ENCODE peak calls at places on chromosomes 7 and 10, in six cellular contexts. E is Caco-2, X is GM23338, K is AG04450, H is osteocyte, Q is spleen. J is an unnamed sample.

GRCh38 chr10:99394761-99395386 is 35.5 kb downstream of the GOT1 start:
- DNase-seq in Q (no peak), E (no peak), K (no peak), X (peak), H (no peak), J (no peak)

GRCh38 chr10:131997366-131998049 is 15.8 kb upstream of the BNIP3 start:
- DNase-seq in E (peak), X (peak), Q (peak), H (no peak), K (peak), J (peak)

GRCh38 chr10:54262726-54263125 is 538.3 kb downstream of the PCDH15 start:
- DNase-seq in E (no peak), H (no peak), K (no peak), Q (no peak), X (no peak), J (no peak)

GRCh38 chr7:157439761-157440160 is 103.0 kb downstream of the DNAJB6 start:
- DNase-seq in K (no peak), E (no peak), X (no peak), H (peak), Q (peak), J (no peak)

GRCh38 chr10:110730345-110731055 is 86.4 kb downstream of the RBM20 start:
- DNase-seq in Q (no peak), E (no peak), K (no peak), X (no peak), H (no peak), J (no peak)

GRCh38 chr7:151390594-151391357 is 19.1 kb downstream of the WDR86 start:
- DNase-seq in E (no peak), X (peak), Q (peak), K (no peak), H (no peak), J (no peak)

GRCh38 chr7:150803161-150803860 is 2.7 kb downstream of the TMEM176A start:
- DNase-seq in K (no peak), Q (no peak), H (no peak), X (no peak), E (no peak), J (no peak)

GRCh38 chr7:7247658-7248057 is 65.3 kb downstream of the C1GALT1 start:
- DNase-seq in X (no peak), Q (no peak), H (no peak), K (no peak), E (no peak), J (no peak)

GRCh38 chr7:50261593-50261992 is 42.9 kb upstream of the IKZF1 start:
- DNase-seq in Q (no peak), E (no peak), H (no peak), K (no peak), X (no peak), J (no peak)

GRCh38 chr10:92714872-92715271 is 25.1 kb downstream of the HHEX start:
- DNase-seq in X (no peak), H (peak), K (no peak), E (no peak), Q (no peak), J (no peak)

GRCh38 chr7:143979999-143980398 is 20.1 kb upstream of the OR6B1 start:
- DNase-seq in X (no peak), E (no peak), K (no peak), Q (no peak), H (no peak), J (no peak)

GRCh38 chr7:127550247-127550646 is 35.1 kb downstream of the GCC1 start:
- DNase-seq in X (peak), H (no peak), Q (no peak), K (no peak), E (no peak), J (no peak)
- TF ChIP-seq CTCF in X (peak), H (peak), Q (no peak), K (peak), E (peak), J (no peak)

DNA sequence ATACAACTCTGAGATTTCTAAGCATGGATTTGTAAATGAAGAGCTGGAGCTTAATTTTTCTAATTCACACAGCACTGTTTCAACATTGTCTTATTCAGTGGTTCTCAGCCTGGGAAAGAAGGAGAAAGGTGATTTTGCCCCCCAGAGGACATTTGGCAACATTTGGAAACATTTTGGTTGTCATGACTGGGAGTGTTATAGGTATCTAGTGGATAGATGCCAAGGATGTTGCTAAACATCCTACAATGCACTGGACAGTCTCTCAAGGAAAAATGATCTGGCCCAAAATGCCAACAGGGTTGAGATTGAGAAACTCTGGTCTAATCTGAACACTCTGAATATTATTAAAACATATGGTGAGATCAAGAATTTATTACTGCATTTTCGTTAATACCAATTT is 3.8 kb upstream of the CAV2 start:
- DNase-seq in Q (no peak), E (no peak), K (no peak), X (no peak), H (no peak), J (no peak)
- TF ChIP-seq CTCF in Q (no peak), E (no peak), K (no peak), X (peak), H (no peak), J (no peak)

DNA sequence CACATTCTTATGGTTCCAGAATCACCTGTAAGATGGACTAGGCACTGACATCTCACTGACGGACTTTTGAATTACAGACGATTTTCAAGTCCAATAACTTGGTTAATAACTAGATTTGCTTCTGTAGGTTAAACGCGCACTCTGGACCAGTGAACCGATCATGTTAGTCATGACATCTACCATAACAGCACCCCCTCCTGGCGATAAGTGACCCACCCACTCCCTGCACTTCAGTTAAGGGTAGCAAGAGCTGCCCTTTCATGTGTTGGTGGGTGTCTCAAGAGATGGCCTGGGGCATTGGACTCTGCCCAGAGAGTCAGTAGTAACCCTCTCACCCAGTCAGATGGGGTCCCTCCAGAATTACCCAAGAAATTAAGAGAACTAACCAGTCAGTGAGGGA is 12.9 kb downstream of the GRM8 start:
- DNase-seq in Q (no peak), X (peak), H (no peak), E (peak), K (no peak), J (no peak)
- TF ChIP-seq CTCF in Q (no peak), X (peak), H (no peak), E (peak), K (no peak), J (no peak)

DNA sequence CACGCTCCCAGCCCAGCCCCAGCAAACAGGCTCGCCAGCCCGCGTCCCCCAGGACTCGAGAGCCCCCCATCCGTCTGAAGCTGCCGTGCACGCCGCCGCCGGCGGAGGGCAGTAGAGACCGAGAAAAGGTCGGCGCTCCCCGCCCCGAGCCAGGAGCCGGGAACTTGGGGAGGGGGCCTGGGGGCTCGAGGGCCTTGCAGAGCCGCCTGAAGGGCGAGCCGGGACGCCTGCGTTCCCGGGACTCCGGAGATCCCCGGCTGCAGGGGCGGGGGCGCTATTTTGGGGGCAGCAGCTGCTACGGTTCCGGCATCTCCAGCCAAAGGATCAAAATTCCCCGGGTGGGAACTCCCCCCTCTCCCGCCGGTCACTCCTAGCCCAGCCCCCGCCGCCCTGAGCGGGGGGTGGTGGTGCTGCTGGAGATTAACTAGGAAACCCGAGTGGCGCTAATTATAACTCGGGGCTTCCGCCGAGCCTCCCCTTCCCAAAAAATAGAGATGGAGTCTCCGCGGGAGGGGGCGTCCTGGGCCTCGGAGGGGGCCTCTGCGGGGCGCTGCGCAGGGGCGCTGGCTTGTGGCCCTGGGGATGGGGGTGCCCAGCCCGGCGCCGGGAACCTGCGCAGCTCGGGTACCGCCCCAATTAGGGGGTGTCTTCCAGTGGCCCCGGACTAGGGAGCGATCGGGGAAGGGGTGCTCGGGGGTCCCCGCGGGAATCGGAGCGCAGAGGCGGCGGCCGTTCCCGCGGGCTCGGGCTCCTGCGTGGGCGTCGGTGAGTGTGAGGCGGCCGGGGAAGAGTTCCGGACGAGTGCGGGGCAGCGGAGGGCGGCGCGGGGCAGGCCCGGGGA is 608 bp downstream of the ACHE start:
- DNase-seq in K (no peak), Q (peak), E (peak), X (peak), H (peak), J (peak)
- TF ChIP-seq CTCF in K (peak), Q (peak), E (peak), X (peak), H (peak), J (peak)

DNA sequence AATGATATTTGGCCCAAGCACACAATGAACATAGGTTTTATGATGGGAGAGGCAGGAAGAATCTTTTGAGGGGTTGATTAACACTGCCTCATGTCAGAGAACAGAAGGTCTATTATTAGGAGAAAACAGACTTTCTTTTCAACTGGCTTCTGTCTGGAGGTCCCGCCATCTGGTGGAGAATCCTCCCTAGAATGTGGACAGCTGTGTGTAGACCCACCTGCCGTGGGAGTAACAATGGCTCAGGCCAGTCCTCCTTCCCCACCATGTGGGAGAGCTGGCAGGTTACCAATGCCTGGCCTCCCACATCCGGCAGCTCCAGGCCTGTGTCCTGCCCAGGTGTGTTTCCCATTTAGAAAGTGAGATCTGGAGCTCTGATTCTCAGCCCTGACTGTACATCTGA is 70.4 kb upstream of the AOAH start:
- DNase-seq in H (no peak), Q (no peak), K (no peak), X (no peak), E (no peak), J (peak)
- TF ChIP-seq CTCF in H (no peak), Q (no peak), K (no peak), X (peak), E (no peak), J (no peak)

GRCh38 chr7:136055266-136055665 is 78.1 kb upstream of the MTPN start:
- DNase-seq in E (no peak), K (no peak), X (no peak), H (no peak), Q (no peak), J (no peak)
- TF ChIP-seq CTCF in E (no peak), K (no peak), X (no peak), H (no peak), Q (no peak), J (no peak)

DNA sequence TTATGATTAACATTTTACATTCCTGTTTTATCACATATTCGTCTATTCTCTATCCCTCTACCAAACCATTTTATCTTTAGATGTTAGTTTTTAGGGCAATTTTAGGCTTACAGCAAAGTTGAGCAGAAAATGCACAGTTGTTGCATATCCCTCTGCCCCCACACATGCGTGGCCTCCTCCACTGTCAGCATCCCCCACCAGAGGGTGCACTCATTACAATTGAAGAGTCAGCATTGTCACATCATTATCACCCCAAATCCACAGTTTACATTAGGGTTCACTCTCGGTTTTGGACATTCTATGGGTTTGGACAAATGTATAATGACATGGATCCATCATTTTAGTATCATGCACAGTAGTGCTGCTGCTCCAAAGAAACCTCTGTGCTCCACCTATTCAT is 86.4 kb downstream of the WDR37 start:
- DNase-seq in Q (no peak), E (peak), K (no peak), X (peak), H (peak), J (no peak)
- TF ChIP-seq CTCF in Q (peak), E (peak), K (no peak), X (peak), H (peak), J (no peak)

GRCh38 chr7:76246804-76247389 is 45.2 kb downstream of the SRRM3 start:
- DNase-seq in Q (no peak), H (no peak), X (no peak), K (no peak), E (no peak), J (no peak)
- TF ChIP-seq CTCF in Q (no peak), H (no peak), X (no peak), K (no peak), E (no peak), J (no peak)

GRCh38 chr10:90960355-90960814 is 39.5 kb upstream of the ANKRD1 start:
- DNase-seq in K (peak), X (no peak), E (no peak), Q (no peak), H (no peak), J (no peak)
- TF ChIP-seq CTCF in K (no peak), X (no peak), E (no peak), Q (no peak), H (no peak), J (no peak)

J was measured in Calu3.